ENCODE peak calls at places on chromosome 17, in ten cellular contexts. One of them, this sample, is unnamed.

GRCh38 chr17:41777579-41778188 is 8.8 kb downstream of the JUP start:
- DNase-seq in activated T-helper 1 cell treated with Interleukin-2 at 50 U/mL for 16 hours: no peak
- DNase-seq in activated CD8-positive, alpha-beta T cell treated with anti-CD3 and anti-CD28 coated beads for 36 hours: no peak
- DNase-seq in HFFc6: peak; percentile 70
- DNase-seq in ureter: peak; percentile 78
- DNase-seq in NCI-H2029 treated with DMSO at 0.1 percent for 48 hours: peak; percentile 88
- DNase-seq in midbrain: peak; percentile 52
- DNase-seq in tibial nerve: peak; percentile 64
- DNase-seq in non-pigmented ciliary epithelial cell: no peak
- DNase-seq in stimulated activated CD8-positive, alpha-beta memory T cell treated with anti-CD3 and anti-CD28 coated beads, Interleukin-2, amount 100 ng/mL, for 48 hours: no peak
- DNase-seq in this sample: no peak

GRCh38 chr17:34979153-34979552 is 1.2 kb upstream of the LIG3 start:
- DNase-seq in activated T-helper 1 cell treated with Interleukin-2 at 50 U/mL for 16 hours: no peak
- DNase-seq in activated CD8-positive, alpha-beta T cell treated with anti-CD3 and anti-CD28 coated beads for 36 hours: no peak
- DNase-seq in HFFc6: no peak
- DNase-seq in ureter: no peak
- DNase-seq in NCI-H2029 treated with DMSO at 0.1 percent for 48 hours: no peak
- DNase-seq in midbrain: no peak
- DNase-seq in tibial nerve: no peak
- DNase-seq in non-pigmented ciliary epithelial cell: no peak
- DNase-seq in stimulated activated CD8-positive, alpha-beta memory T cell treated with anti-CD3 and anti-CD28 coated beads, Interleukin-2, amount 100 ng/mL, for 48 hours: no peak
- DNase-seq in this sample: no peak

GRCh38 chr17:39623356-39623950 is 3.3 kb upstream of the PPP1R1B start:
- DNase-seq in activated T-helper 1 cell treated with Interleukin-2 at 50 U/mL for 16 hours: peak; percentile 72
- DNase-seq in activated CD8-positive, alpha-beta T cell treated with anti-CD3 and anti-CD28 coated beads for 36 hours: peak; percentile 92
- DNase-seq in HFFc6: peak; percentile 50
- DNase-seq in ureter: peak; percentile 88
- DNase-seq in NCI-H2029 treated with DMSO at 0.1 percent for 48 hours: peak; percentile 17
- DNase-seq in midbrain: peak; percentile 88
- DNase-seq in tibial nerve: peak; percentile 89
- DNase-seq in non-pigmented ciliary epithelial cell: no peak
- DNase-seq in stimulated activated CD8-positive, alpha-beta memory T cell treated with anti-CD3 and anti-CD28 coated beads, Interleukin-2, amount 100 ng/mL, for 48 hours: peak; percentile 86
- DNase-seq in this sample: peak; percentile 76

GRCh38 chr17:78019367-78019975 is 61.0 kb downstream of the TNRC6C start:
- DNase-seq in activated T-helper 1 cell treated with Interleukin-2 at 50 U/mL for 16 hours: no peak
- DNase-seq in activated CD8-positive, alpha-beta T cell treated with anti-CD3 and anti-CD28 coated beads for 36 hours: no peak
- DNase-seq in HFFc6: peak; percentile 31
- DNase-seq in ureter: no peak
- DNase-seq in NCI-H2029 treated with DMSO at 0.1 percent for 48 hours: peak; percentile 3
- DNase-seq in midbrain: peak; percentile 42
- DNase-seq in tibial nerve: no peak
- DNase-seq in non-pigmented ciliary epithelial cell: no peak
- DNase-seq in stimulated activated CD8-positive, alpha-beta memory T cell treated with anti-CD3 and anti-CD28 coated beads, Interleukin-2, amount 100 ng/mL, for 48 hours: no peak
- DNase-seq in this sample: no peak

GRCh38 chr17:8954339-8954738 is 11.2 kb downstream of the PIK3R5 start:
- DNase-seq in activated T-helper 1 cell treated with Interleukin-2 at 50 U/mL for 16 hours: peak; percentile 63
- DNase-seq in activated CD8-positive, alpha-beta T cell treated with anti-CD3 and anti-CD28 coated beads for 36 hours: peak; percentile 87
- DNase-seq in HFFc6: no peak
- DNase-seq in ureter: no peak
- DNase-seq in NCI-H2029 treated with DMSO at 0.1 percent for 48 hours: no peak
- DNase-seq in midbrain: peak; percentile 14
- DNase-seq in tibial nerve: peak; percentile 62
- DNase-seq in non-pigmented ciliary epithelial cell: no peak
- DNase-seq in stimulated activated CD8-positive, alpha-beta memory T cell treated with anti-CD3 and anti-CD28 coated beads, Interleukin-2, amount 100 ng/mL, for 48 hours: no peak
- DNase-seq in this sample: peak; percentile 56

GRCh38 chr17:43011728-43012472 is 5.3 kb downstream of the IFI35 start:
- DNase-seq in activated T-helper 1 cell treated with Interleukin-2 at 50 U/mL for 16 hours: no peak
- DNase-seq in activated CD8-positive, alpha-beta T cell treated with anti-CD3 and anti-CD28 coated beads for 36 hours: no peak
- DNase-seq in HFFc6: no peak
- DNase-seq in ureter: no peak
- DNase-seq in NCI-H2029 treated with DMSO at 0.1 percent for 48 hours: no peak
- DNase-seq in midbrain: no peak
- DNase-seq in tibial nerve: no peak
- DNase-seq in non-pigmented ciliary epithelial cell: no peak
- DNase-seq in stimulated activated CD8-positive, alpha-beta memory T cell treated with anti-CD3 and anti-CD28 coated beads, Interleukin-2, amount 100 ng/mL, for 48 hours: no peak
- DNase-seq in this sample: no peak

GRCh38 chr17:40038882-40039513 is 15.2 kb downstream of the MED24 start:
- DNase-seq in activated T-helper 1 cell treated with Interleukin-2 at 50 U/mL for 16 hours: no peak
- DNase-seq in activated CD8-positive, alpha-beta T cell treated with anti-CD3 and anti-CD28 coated beads for 36 hours: no peak
- DNase-seq in HFFc6: peak; percentile 91
- DNase-seq in ureter: peak; percentile 85
- DNase-seq in NCI-H2029 treated with DMSO at 0.1 percent for 48 hours: no peak
- DNase-seq in midbrain: peak; percentile 28
- DNase-seq in tibial nerve: peak; percentile 77
- DNase-seq in non-pigmented ciliary epithelial cell: no peak
- DNase-seq in stimulated activated CD8-positive, alpha-beta memory T cell treated with anti-CD3 and anti-CD28 coated beads, Interleukin-2, amount 100 ng/mL, for 48 hours: no peak
- DNase-seq in this sample: no peak

GRCh38 chr17:78588258-78589030 is 11.2 kb upstream of the DNAH17 start:
- DNase-seq in activated T-helper 1 cell treated with Interleukin-2 at 50 U/mL for 16 hours: no peak
- DNase-seq in activated CD8-positive, alpha-beta T cell treated with anti-CD3 and anti-CD28 coated beads for 36 hours: no peak
- DNase-seq in HFFc6: no peak
- DNase-seq in ureter: no peak
- DNase-seq in NCI-H2029 treated with DMSO at 0.1 percent for 48 hours: no peak
- DNase-seq in midbrain: no peak
- DNase-seq in tibial nerve: no peak
- DNase-seq in non-pigmented ciliary epithelial cell: no peak
- DNase-seq in stimulated activated CD8-positive, alpha-beta memory T cell treated with anti-CD3 and anti-CD28 coated beads, Interleukin-2, amount 100 ng/mL, for 48 hours: no peak
- DNase-seq in this sample: no peak

GRCh38 chr17:73348018-73348823 is 36.4 kb upstream of the CDC42EP4 start:
- DNase-seq in activated T-helper 1 cell treated with Interleukin-2 at 50 U/mL for 16 hours: no peak
- DNase-seq in activated CD8-positive, alpha-beta T cell treated with anti-CD3 and anti-CD28 coated beads for 36 hours: no peak
- DNase-seq in HFFc6: no peak
- DNase-seq in ureter: no peak
- DNase-seq in NCI-H2029 treated with DMSO at 0.1 percent for 48 hours: no peak
- DNase-seq in midbrain: no peak
- DNase-seq in tibial nerve: no peak
- DNase-seq in non-pigmented ciliary epithelial cell: no peak
- DNase-seq in stimulated activated CD8-positive, alpha-beta memory T cell treated with anti-CD3 and anti-CD28 coated beads, Interleukin-2, amount 100 ng/mL, for 48 hours: no peak
- DNase-seq in this sample: no peak

GRCh38 chr17:11170901-11171300 is 70.1 kb upstream of the SHISA6 start:
- DNase-seq in activated T-helper 1 cell treated with Interleukin-2 at 50 U/mL for 16 hours: no peak
- DNase-seq in activated CD8-positive, alpha-beta T cell treated with anti-CD3 and anti-CD28 coated beads for 36 hours: no peak
- DNase-seq in HFFc6: no peak
- DNase-seq in ureter: no peak
- DNase-seq in NCI-H2029 treated with DMSO at 0.1 percent for 48 hours: no peak
- DNase-seq in midbrain: no peak
- DNase-seq in tibial nerve: no peak
- DNase-seq in non-pigmented ciliary epithelial cell: no peak
- DNase-seq in stimulated activated CD8-positive, alpha-beta memory T cell treated with anti-CD3 and anti-CD28 coated beads, Interleukin-2, amount 100 ng/mL, for 48 hours: no peak
- DNase-seq in this sample: no peak

GRCh38 chr17:27630607-27631408 is at the start of gene LGALS9:
- DNase-seq in activated T-helper 1 cell treated with Interleukin-2 at 50 U/mL for 16 hours: no peak
- DNase-seq in activated CD8-positive, alpha-beta T cell treated with anti-CD3 and anti-CD28 coated beads for 36 hours: peak; percentile 48
- DNase-seq in HFFc6: peak; percentile 31
- DNase-seq in ureter: peak; percentile 70
- DNase-seq in NCI-H2029 treated with DMSO at 0.1 percent for 48 hours: peak; percentile 30
- DNase-seq in midbrain: peak; percentile 7
- DNase-seq in tibial nerve: no peak
- DNase-seq in non-pigmented ciliary epithelial cell: no peak
- DNase-seq in stimulated activated CD8-positive, alpha-beta memory T cell treated with anti-CD3 and anti-CD28 coated beads, Interleukin-2, amount 100 ng/mL, for 48 hours: no peak
- DNase-seq in this sample: no peak

GRCh38 chr17:43665387-43666101 is 3.8 kb upstream of the MEOX1 start:
- DNase-seq in activated T-helper 1 cell treated with Interleukin-2 at 50 U/mL for 16 hours: no peak
- DNase-seq in activated CD8-positive, alpha-beta T cell treated with anti-CD3 and anti-CD28 coated beads for 36 hours: no peak
- DNase-seq in HFFc6: no peak
- DNase-seq in ureter: no peak
- DNase-seq in NCI-H2029 treated with DMSO at 0.1 percent for 48 hours: no peak
- DNase-seq in midbrain: no peak
- DNase-seq in tibial nerve: no peak
- DNase-seq in non-pigmented ciliary epithelial cell: no peak
- DNase-seq in stimulated activated CD8-positive, alpha-beta memory T cell treated with anti-CD3 and anti-CD28 coated beads, Interleukin-2, amount 100 ng/mL, for 48 hours: no peak
- DNase-seq in this sample: no peak

GRCh38 chr17:32688221-32688620 is 188.7 kb downstream of the MYO1D start:
- DNase-seq in activated T-helper 1 cell treated with Interleukin-2 at 50 U/mL for 16 hours: no peak
- DNase-seq in activated CD8-positive, alpha-beta T cell treated with anti-CD3 and anti-CD28 coated beads for 36 hours: no peak
- DNase-seq in HFFc6: no peak
- DNase-seq in ureter: no peak
- DNase-seq in NCI-H2029 treated with DMSO at 0.1 percent for 48 hours: no peak
- DNase-seq in midbrain: no peak
- DNase-seq in tibial nerve: no peak
- DNase-seq in non-pigmented ciliary epithelial cell: no peak
- DNase-seq in stimulated activated CD8-positive, alpha-beta memory T cell treated with anti-CD3 and anti-CD28 coated beads, Interleukin-2, amount 100 ng/mL, for 48 hours: no peak
- DNase-seq in this sample: no peak

GRCh38 chr17:38871247-38871991 is 1.6 kb downstream of the LASP1 start:
- DNase-seq in activated T-helper 1 cell treated with Interleukin-2 at 50 U/mL for 16 hours: peak; percentile 51
- DNase-seq in activated CD8-positive, alpha-beta T cell treated with anti-CD3 and anti-CD28 coated beads for 36 hours: peak; percentile 94
- DNase-seq in HFFc6: peak; percentile 74
- DNase-seq in ureter: peak; percentile 83
- DNase-seq in NCI-H2029 treated with DMSO at 0.1 percent for 48 hours: no peak
- DNase-seq in midbrain: no peak
- DNase-seq in tibial nerve: peak; percentile 77
- DNase-seq in non-pigmented ciliary epithelial cell: no peak
- DNase-seq in stimulated activated CD8-positive, alpha-beta memory T cell treated with anti-CD3 and anti-CD28 coated beads, Interleukin-2, amount 100 ng/mL, for 48 hours: peak; percentile 74
- DNase-seq in this sample: peak; percentile 64

GRCh38 chr17:10385871-10386270 is 13.1 kb upstream of the MYH13 start:
- DNase-seq in activated T-helper 1 cell treated with Interleukin-2 at 50 U/mL for 16 hours: no peak
- DNase-seq in activated CD8-positive, alpha-beta T cell treated with anti-CD3 and anti-CD28 coated beads for 36 hours: no peak
- DNase-seq in HFFc6: no peak
- DNase-seq in ureter: no peak
- DNase-seq in NCI-H2029 treated with DMSO at 0.1 percent for 48 hours: no peak
- DNase-seq in midbrain: no peak
- DNase-seq in tibial nerve: no peak
- DNase-seq in non-pigmented ciliary epithelial cell: no peak
- DNase-seq in stimulated activated CD8-positive, alpha-beta memory T cell treated with anti-CD3 and anti-CD28 coated beads, Interleukin-2, amount 100 ng/mL, for 48 hours: no peak
- DNase-seq in this sample: no peak

GRCh38 chr17:38451030-38451839 is 23.0 kb downstream of the ARHGAP23 start:
- DNase-seq in activated T-helper 1 cell treated with Interleukin-2 at 50 U/mL for 16 hours: no peak
- DNase-seq in activated CD8-positive, alpha-beta T cell treated with anti-CD3 and anti-CD28 coated beads for 36 hours: no peak
- DNase-seq in HFFc6: peak; percentile 68
- DNase-seq in ureter: peak; percentile 75
- DNase-seq in NCI-H2029 treated with DMSO at 0.1 percent for 48 hours: no peak
- DNase-seq in midbrain: no peak
- DNase-seq in tibial nerve: no peak
- DNase-seq in non-pigmented ciliary epithelial cell: no peak
- DNase-seq in stimulated activated CD8-positive, alpha-beta memory T cell treated with anti-CD3 and anti-CD28 coated beads, Interleukin-2, amount 100 ng/mL, for 48 hours: no peak
- DNase-seq in this sample: no peak

GRCh38 chr17:68698761-68699160 is 97.6 kb upstream of the FAM20A start:
- DNase-seq in activated T-helper 1 cell treated with Interleukin-2 at 50 U/mL for 16 hours: no peak
- DNase-seq in activated CD8-positive, alpha-beta T cell treated with anti-CD3 and anti-CD28 coated beads for 36 hours: no peak
- DNase-seq in HFFc6: no peak
- DNase-seq in ureter: no peak
- DNase-seq in NCI-H2029 treated with DMSO at 0.1 percent for 48 hours: no peak
- DNase-seq in midbrain: no peak
- DNase-seq in tibial nerve: peak; percentile 22
- DNase-seq in non-pigmented ciliary epithelial cell: no peak
- DNase-seq in stimulated activated CD8-positive, alpha-beta memory T cell treated with anti-CD3 and anti-CD28 coated beads, Interleukin-2, amount 100 ng/mL, for 48 hours: no peak
- DNase-seq in this sample: no peak

GRCh38 chr17:973053-973452 is 6.5 kb downstream of the NXN start:
- DNase-seq in activated T-helper 1 cell treated with Interleukin-2 at 50 U/mL for 16 hours: no peak
- DNase-seq in activated CD8-positive, alpha-beta T cell treated with anti-CD3 and anti-CD28 coated beads for 36 hours: no peak
- DNase-seq in HFFc6: no peak
- DNase-seq in ureter: no peak
- DNase-seq in NCI-H2029 treated with DMSO at 0.1 percent for 48 hours: no peak
- DNase-seq in midbrain: no peak
- DNase-seq in tibial nerve: no peak
- DNase-seq in non-pigmented ciliary epithelial cell: no peak
- DNase-seq in stimulated activated CD8-positive, alpha-beta memory T cell treated with anti-CD3 and anti-CD28 coated beads, Interleukin-2, amount 100 ng/mL, for 48 hours: no peak
- DNase-seq in this sample: no peak

GRCh38 chr17:59401725-59402124 is 70.3 kb downstream of the YPEL2 start:
- DNase-seq in activated T-helper 1 cell treated with Interleukin-2 at 50 U/mL for 16 hours: no peak
- DNase-seq in activated CD8-positive, alpha-beta T cell treated with anti-CD3 and anti-CD28 coated beads for 36 hours: no peak
- DNase-seq in HFFc6: no peak
- DNase-seq in ureter: no peak
- DNase-seq in NCI-H2029 treated with DMSO at 0.1 percent for 48 hours: no peak
- DNase-seq in midbrain: no peak
- DNase-seq in tibial nerve: no peak
- DNase-seq in non-pigmented ciliary epithelial cell: no peak
- DNase-seq in stimulated activated CD8-positive, alpha-beta memory T cell treated with anti-CD3 and anti-CD28 coated beads, Interleukin-2, amount 100 ng/mL, for 48 hours: no peak
- DNase-seq in this sample: no peak

GRCh38 chr17:28646039-28646754 is 1.2 kb upstream of the BLTP2 start:
- DNase-seq in activated T-helper 1 cell treated with Interleukin-2 at 50 U/mL for 16 hours: no peak
- DNase-seq in activated CD8-positive, alpha-beta T cell treated with anti-CD3 and anti-CD28 coated beads for 36 hours: no peak
- DNase-seq in HFFc6: no peak
- DNase-seq in ureter: no peak
- DNase-seq in NCI-H2029 treated with DMSO at 0.1 percent for 48 hours: no peak
- DNase-seq in midbrain: no peak
- DNase-seq in tibial nerve: peak; percentile 11
- DNase-seq in non-pigmented ciliary epithelial cell: no peak
- DNase-seq in stimulated activated CD8-positive, alpha-beta memory T cell treated with anti-CD3 and anti-CD28 coated beads, Interleukin-2, amount 100 ng/mL, for 48 hours: no peak
- DNase-seq in this sample: no peak

This sample was measured in activated T-helper 9 cell treated with anti-CD3 and anti-CD28 coated beads, Interleukin-2, amount 50 U/mL, for 16 hours.